ENCODE peak calls at places on chromosomes 7 and 10, in five cellular contexts. T, D, U, R and A are unnamed samples.

GRCh38 chr7:87000344-87000743 is 59.1 kb downstream of the ELAPOR2 start:
- DNase-seq in R (no peak), U (no peak), T (no peak), D (no peak), A (no peak)

GRCh38 chr10:127563718-127564553 is 14.8 kb downstream of the NPS start:
- DNase-seq in U (no peak), R (no peak), T (peak), D (peak), A (peak)

GRCh38 chr7:53418834-53419482 is 383.5 kb downstream of the POM121L12 start:
- DNase-seq in D (no peak), R (no peak), T (no peak), U (no peak), A (no peak)

GRCh38 chr7:75951506-75951905 is 36.6 kb downstream of the POR start:
- DNase-seq in U (no peak), D (peak), T (no peak), R (no peak), A (no peak)

GRCh38 chr7:131145770-131146169 is 181.9 kb upstream of the MKLN1 start:
- DNase-seq in U (no peak), D (no peak), R (no peak), T (no peak), A (no peak)

GRCh38 chr7:17109017-17109416 is 189.4 kb upstream of the AHR start:
- DNase-seq in U (no peak), R (no peak), T (no peak), D (no peak), A (no peak)

GRCh38 chr7:55018361-55019328 is at the start of gene EGFR:
- DNase-seq in D (peak), U (no peak), T (no peak), R (no peak), A (peak)

GRCh38 chr7:146735992-146736391 is 619.4 kb downstream of the CNTNAP2 start:
- DNase-seq in D (no peak), T (no peak), R (no peak), U (no peak), A (no peak)

GRCh38 chr7:158023157-158023556 is 564.5 kb downstream of the PTPRN2 start:
- DNase-seq in R (no peak), T (no peak), U (no peak), D (no peak), A (no peak)

GRCh38 chr7:133497061-133497460 is 244.2 kb downstream of the EXOC4 start:
- DNase-seq in D (no peak), T (no peak), U (no peak), R (no peak), A (no peak)

GRCh38 chr10:94210465-94211186 is 152.1 kb downstream of the NOC3L start:
- DNase-seq in U (no peak), D (no peak), T (no peak), R (no peak), A (no peak)

GRCh38 chr7:2431260-2431867 is 28.0 kb downstream of the CHST12 start:
- DNase-seq in D (peak), U (no peak), R (peak), T (no peak), A (no peak)

GRCh38 chr10:98467506-98468318 is 21.0 kb upstream of the HPS1 start:
- DNase-seq in R (peak), D (peak), U (peak), T (peak), A (peak)

DNA sequence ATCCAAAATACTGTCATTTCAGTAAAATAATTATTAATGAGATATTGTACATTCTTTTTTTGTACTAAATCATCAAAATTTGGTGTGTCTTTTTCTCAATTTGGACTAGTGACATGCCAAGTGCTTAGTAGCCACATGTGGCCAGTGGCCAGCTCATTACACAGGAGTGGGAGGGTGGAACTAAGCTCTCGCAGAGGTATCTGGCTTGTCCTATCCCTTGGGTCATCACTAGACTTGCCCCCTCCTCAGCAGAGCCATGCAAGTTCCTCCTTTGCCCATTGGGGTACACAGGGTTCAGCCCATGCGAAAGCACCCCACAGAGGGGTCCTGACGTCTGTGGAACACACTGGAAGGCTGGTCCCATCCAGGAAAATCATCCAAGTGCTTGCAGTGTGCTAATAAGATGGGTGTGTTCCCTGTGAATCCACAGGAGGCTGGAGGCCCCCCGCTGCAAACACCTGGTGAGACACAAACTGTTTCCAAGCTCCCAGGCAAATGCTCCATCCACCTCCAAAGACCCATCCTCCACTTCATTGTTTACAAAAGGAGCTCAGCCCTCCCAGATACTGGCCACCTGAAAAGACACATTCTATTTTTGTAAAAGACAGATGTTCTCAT is 1.3 kb downstream of the ARHGAP22 start:
- DNase-seq in D (no peak), R (no peak), T (no peak), U (no peak), A (no peak)
- TF ChIP-seq SIN3A in D (no peak), R (no peak), T (no peak), U (no peak), A (no peak)

GRCh38 chr10:85925201-85925750 is 441.3 kb downstream of the GRID1 start:
- DNase-seq in U (no peak), T (no peak), R (no peak), D (no peak), A (no peak)

GRCh38 chr10:85926136-85926535 is 440.5 kb downstream of the GRID1 start:
- DNase-seq in D (no peak), R (no peak), U (no peak), T (no peak), A (no peak)

GRCh38 chr10:85922363-85923129 is 444.0 kb downstream of the GRID1 start:
- DNase-seq in U (no peak), D (no peak), R (no peak), T (no peak), A (no peak)

GRCh38 chr10:85926986-85927385 is 439.6 kb downstream of the GRID1 start:
- DNase-seq in D (no peak), U (peak), R (no peak), T (no peak), A (no peak)

GRCh38 chr10:85927952-85928677 is 438.5 kb downstream of the GRID1 start:
- DNase-seq in R (no peak), U (no peak), T (no peak), D (peak), A (no peak)
- TF ChIP-seq SIN3A in R (no peak), U (no peak), T (no peak), D (no peak), A (no peak)

DNA sequence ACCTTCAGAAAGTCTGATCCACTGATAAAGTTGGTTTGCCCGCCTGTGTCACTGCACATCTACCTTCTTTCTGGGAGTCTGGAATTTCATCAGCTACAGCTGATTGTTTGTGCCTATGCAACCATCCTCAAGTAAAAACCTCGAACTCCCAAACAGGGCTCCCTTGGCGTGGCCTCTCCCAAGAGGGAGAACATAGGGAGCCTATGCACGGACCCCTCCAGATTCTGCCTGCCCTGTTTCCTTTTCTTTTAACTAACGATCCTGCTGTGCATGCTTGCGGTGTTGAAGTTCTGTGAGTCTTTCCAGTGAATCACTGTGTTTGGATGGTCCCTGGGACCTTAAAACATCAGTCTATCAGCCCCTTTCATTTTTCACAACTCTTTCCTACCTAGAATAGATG is 226.9 kb upstream of the SEMA3D start:
- DNase-seq in U (no peak), R (no peak), T (no peak), D (no peak), A (no peak)
- TF ChIP-seq SIN3A in U (no peak), R (no peak), T (no peak), D (no peak), A (no peak)

GRCh38 chr10:70034252-70034651 is 18.4 kb upstream of the MACROH2A2 start:
- DNase-seq in T (no peak), D (no peak), R (no peak), U (no peak), A (no peak)

GRCh38 chr10:70035531-70035930 is 17.1 kb upstream of the MACROH2A2 start:
- DNase-seq in T (no peak), R (no peak), U (no peak), D (no peak), A (no peak)

GRCh38 chr10:70041016-70041415 is 11.6 kb upstream of the MACROH2A2 start:
- DNase-seq in R (no peak), T (no peak), D (no peak), U (no peak), A (no peak)

GRCh38 chr10:70038926-70039325 is 13.7 kb upstream of the MACROH2A2 start:
- DNase-seq in R (no peak), D (no peak), T (no peak), U (no peak), A (no peak)
- TF ChIP-seq SIN3A in R (no peak), D (no peak), T (no peak), U (no peak), A (no peak)

GRCh38 chr10:100229819-100230422 is 525 bp upstream of the CHUK start:
- DNase-seq in D (no peak), T (no peak), R (no peak), U (no peak), A (no peak)

DNA sequence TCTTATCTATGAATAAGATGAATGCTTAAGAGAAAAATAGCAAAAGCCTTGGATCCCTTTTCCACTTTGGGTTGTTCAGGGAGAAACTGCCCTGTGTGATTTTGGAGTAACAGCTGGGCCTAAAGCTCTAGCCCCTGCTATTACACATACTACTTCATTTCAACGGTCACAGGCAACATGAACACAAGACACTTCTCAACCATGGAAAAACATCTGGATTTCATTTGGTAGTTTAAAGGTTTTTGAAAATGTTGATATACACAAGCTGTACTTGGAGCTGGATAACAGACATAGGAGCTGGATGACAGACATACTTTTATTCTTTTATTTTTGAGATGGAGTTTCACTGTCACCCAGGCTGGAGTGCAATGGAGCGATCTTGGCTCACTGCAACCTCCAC is 2.7 kb upstream of the CHUK start:
- DNase-seq in D (no peak), R (no peak), T (no peak), U (no peak), A (no peak)
- TF ChIP-seq SIN3A in D (no peak), R (no peak), T (no peak), U (no peak), A (no peak)

DNA sequence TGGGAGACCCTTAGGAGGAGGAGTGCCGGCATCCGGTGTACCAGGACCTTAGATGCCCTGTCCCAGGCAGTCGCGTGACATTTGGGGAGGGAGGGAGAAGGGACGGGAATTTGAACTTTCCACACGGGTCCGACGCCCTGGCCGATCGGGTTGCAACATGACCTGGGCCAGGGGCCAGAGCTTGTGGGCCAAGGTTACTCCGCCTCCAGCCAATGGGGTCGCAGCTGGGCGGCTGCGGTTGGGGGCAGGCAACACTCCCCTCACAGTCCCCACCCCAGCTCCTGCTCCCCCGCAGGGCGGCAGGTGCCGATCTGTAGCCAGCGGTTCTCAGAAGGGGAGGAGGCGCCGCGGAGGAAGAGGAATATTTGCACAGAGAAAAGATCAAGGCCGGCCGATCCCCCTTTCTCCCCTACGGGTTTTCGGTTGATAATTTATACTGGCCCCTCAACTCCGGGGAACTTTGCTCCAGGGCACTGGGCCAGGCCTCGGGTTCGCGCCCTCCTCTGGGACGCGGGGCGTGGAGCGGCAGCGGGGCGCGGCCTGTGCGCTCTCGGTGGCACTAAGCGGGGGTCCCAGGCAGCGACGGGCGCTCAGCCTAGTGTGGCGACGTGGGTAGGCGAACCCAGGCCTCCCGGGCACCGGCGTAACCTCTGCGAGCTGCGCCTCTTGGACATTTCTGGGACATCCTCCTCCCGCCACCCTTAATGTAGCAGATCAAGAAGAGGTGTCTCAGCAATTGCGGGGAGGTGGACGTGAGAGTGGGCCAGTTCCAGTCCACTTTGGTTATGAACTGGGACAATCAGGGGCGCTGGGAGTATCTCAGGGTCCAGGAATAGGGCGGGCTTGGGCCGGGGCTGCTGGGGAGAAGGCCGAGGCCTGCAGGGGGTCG is 1.2 kb downstream of the MLXIPL start:
- DNase-seq in R (peak), T (peak), U (no peak), D (peak), A (no peak)
- TF ChIP-seq SIN3A in R (no peak), T (no peak), U (no peak), D (no peak), A (no peak)

DNA sequence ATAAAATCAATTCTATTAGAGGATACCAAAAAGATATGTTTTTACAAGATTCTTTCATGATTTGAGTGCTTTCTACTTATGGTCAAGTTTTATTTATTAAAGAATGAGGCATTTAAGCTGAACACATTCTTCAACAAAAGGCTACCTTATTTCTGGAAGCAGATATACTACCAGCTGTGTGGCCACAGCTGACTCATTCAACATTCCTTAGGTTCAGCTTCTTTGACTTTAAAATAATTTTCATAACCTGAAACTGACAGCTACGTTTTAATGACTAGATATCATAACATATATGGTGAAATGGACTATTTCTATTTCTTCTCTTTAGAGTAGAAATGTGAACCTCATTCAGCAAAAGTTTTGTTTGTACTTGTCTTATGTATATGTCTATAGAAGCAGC is 414.2 kb upstream of the SEMA3C start:
- DNase-seq in T (no peak), D (no peak), R (no peak), U (no peak), A (no peak)
- TF ChIP-seq SIN3A in T (no peak), D (peak), R (no peak), U (no peak), A (no peak)

GRCh38 chr7:155645652-155646051 is 1.2 kb downstream of the RBM33 start:
- DNase-seq in U (no peak), T (no peak), R (no peak), D (no peak), A (no peak)

GRCh38 chr7:155644971-155645509 is 579 bp downstream of the RBM33 start:
- DNase-seq in D (peak), T (peak), U (no peak), R (no peak), A (no peak)

GRCh38 chr7:155646669-155647068 is 2.2 kb downstream of the RBM33 start:
- DNase-seq in T (no peak), R (no peak), U (no peak), D (no peak), A (no peak)

GRCh38 chr7:155643804-155644177 is 670 bp upstream of the RBM33 start:
- DNase-seq in D (no peak), R (no peak), U (no peak), T (no peak), A (no peak)

DNA sequence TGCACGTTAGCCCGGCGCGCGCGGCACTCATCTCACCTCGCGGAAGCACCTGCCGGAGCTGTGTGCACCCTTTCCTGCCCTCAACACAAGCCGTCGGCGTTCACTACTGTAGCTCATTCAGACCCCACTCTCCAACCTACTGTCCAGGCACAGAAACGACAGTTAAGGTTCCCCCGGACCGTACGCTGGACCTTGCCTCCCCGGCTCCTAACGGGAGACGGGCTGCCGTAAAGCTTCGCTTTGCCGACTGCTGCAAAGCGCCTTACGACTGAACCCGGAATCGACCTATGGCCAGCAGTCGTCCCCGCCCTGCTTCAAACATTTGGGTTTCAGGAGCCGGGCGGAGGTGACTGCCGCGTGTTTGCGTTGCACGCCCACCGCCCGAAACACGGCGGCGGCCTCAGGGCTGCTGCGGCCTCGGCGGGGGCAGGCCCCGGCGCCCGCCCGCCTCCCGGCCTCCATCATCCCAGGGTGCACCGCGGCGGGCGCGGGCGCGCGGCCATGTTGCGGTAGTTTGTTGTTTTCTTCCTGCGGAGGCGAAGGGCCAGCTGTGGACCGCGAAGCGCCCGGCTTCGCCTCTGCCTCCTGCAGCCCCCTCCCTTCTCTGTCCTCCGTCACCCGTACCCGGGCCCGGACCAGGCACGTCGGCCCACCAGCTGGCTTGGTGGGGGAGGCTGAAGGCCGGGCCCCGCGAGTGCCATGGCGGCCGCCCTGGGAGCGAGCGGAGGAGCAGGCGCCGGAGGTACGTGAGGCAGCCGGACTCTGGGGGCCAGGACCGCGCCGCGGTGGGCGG is at the start of gene RBM33:
- DNase-seq in T (peak), D (peak), R (peak), U (peak), A (peak)
- TF ChIP-seq SIN3A in T (peak), D (no peak), R (peak), U (peak), A (peak)

DNA sequence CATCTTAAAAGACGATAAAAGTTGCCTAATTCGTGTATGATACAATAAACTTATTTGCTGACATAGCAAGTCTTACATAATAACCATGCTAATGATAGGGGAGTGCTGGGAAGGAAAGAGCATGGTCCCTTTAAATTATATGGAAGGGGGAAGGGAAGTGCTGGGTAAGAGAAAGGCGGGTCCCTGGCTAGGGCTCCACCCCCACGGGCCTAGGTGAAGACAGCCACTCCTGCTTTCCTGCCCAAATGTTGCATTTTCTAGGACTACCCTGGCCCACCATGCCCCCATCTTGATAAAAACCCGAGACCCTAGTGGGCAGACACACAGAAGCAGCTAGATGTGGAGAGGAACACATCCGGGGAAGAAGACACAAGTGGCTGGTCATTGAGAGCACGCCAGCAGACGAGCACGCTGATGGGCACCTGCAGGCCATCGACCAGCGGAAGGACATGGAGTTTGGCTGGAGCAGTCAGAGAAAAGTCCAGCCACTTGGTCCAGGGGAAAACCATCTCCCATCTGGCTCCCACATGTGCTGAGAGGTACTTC is 328.7 kb downstream of the ARL4A start:
- DNase-seq in R (no peak), U (no peak), D (no peak), T (no peak), A (peak)
- TF ChIP-seq SIN3A in R (no peak), U (no peak), D (no peak), T (no peak), A (peak)